ENCODE peak calls at places on chromosomes 16 and 17, in five cellular contexts. One of them, this sample, is unnamed.

GRCh38 chr16:10622036-10622921 is 41.9 kb upstream of the EMP2 start:
- DNase-seq in amniotic stem cell: no peak
- DNase-seq in COR-L47: no peak
- DNase-seq in cardiac fibroblast: no peak
- DNase-seq in glomerular endothelial cell: no peak
- DNase-seq in this sample: no peak

GRCh38 chr17:32258383-32259121 is 7.1 kb upstream of the RHBDL3 start:
- DNase-seq in amniotic stem cell: no peak
- DNase-seq in COR-L47: no peak
- DNase-seq in cardiac fibroblast: no peak
- DNase-seq in glomerular endothelial cell: no peak
- DNase-seq in this sample: no peak

GRCh38 chr17:79804856-79805696 is 8.2 kb upstream of the CBX8 start:
- DNase-seq in amniotic stem cell: no peak
- DNase-seq in COR-L47: no peak
- DNase-seq in cardiac fibroblast: no peak
- DNase-seq in glomerular endothelial cell: no peak
- DNase-seq in this sample: no peak

GRCh38 chr17:48645639-48646182 is 19.6 kb upstream of the HOXB9 start:
- DNase-seq in amniotic stem cell: no peak
- DNase-seq in COR-L47: no peak
- DNase-seq in cardiac fibroblast: no peak
- DNase-seq in glomerular endothelial cell: no peak
- DNase-seq in this sample: no peak

GRCh38 chr17:57396515-57396921 is 140.2 kb downstream of the MSI2 start:
- DNase-seq in amniotic stem cell: no peak
- DNase-seq in COR-L47: peak
- DNase-seq in cardiac fibroblast: no peak
- DNase-seq in glomerular endothelial cell: no peak
- DNase-seq in this sample: no peak

GRCh38 chr16:79628501-79628975 is 28.0 kb upstream of the MAF start:
- DNase-seq in amniotic stem cell: no peak
- DNase-seq in COR-L47: no peak
- DNase-seq in cardiac fibroblast: peak
- DNase-seq in glomerular endothelial cell: no peak
- DNase-seq in this sample: no peak

GRCh38 chr16:70295634-70296033 is 3.4 kb upstream of the DDX19B start:
- DNase-seq in amniotic stem cell: no peak
- DNase-seq in COR-L47: no peak
- DNase-seq in cardiac fibroblast: no peak
- DNase-seq in glomerular endothelial cell: no peak
- DNase-seq in this sample: no peak

GRCh38 chr17:193841-194806 is 12.7 kb upstream of the DOC2B start:
- DNase-seq in amniotic stem cell: no peak
- DNase-seq in COR-L47: no peak
- DNase-seq in cardiac fibroblast: no peak
- DNase-seq in glomerular endothelial cell: no peak
- DNase-seq in this sample: no peak

GRCh38 chr16:29662729-29663019 is 373 bp upstream of the SPN start:
- DNase-seq in amniotic stem cell: no peak
- DNase-seq in COR-L47: no peak
- DNase-seq in cardiac fibroblast: no peak
- DNase-seq in glomerular endothelial cell: no peak
- DNase-seq in this sample: no peak

GRCh38 chr16:80563066-80563465 is 22.3 kb downstream of the DYNLRB2 start:
- DNase-seq in amniotic stem cell: no peak
- DNase-seq in COR-L47: no peak
- DNase-seq in cardiac fibroblast: no peak
- DNase-seq in glomerular endothelial cell: no peak
- DNase-seq in this sample: no peak

GRCh38 chr17:56786989-56787482 is 46.7 kb downstream of the C17orf67 start:
- DNase-seq in amniotic stem cell: peak
- DNase-seq in COR-L47: no peak
- DNase-seq in cardiac fibroblast: peak
- DNase-seq in glomerular endothelial cell: peak
- DNase-seq in this sample: peak

GRCh38 chr16:30137897-30138296 is 14.9 kb upstream of the MAPK3 start:
- DNase-seq in amniotic stem cell: no peak
- DNase-seq in COR-L47: no peak
- DNase-seq in cardiac fibroblast: no peak
- DNase-seq in glomerular endothelial cell: no peak
- DNase-seq in this sample: no peak

GRCh38 chr17:48587276-48588073 is 2.6 kb downstream of the HOXB3 start:
- DNase-seq in amniotic stem cell: no peak
- DNase-seq in COR-L47: peak
- DNase-seq in cardiac fibroblast: no peak
- DNase-seq in glomerular endothelial cell: no peak
- DNase-seq in this sample: no peak

GRCh38 chr17:36938566-36939058 is 1.3 kb downstream of the LHX1 start:
- DNase-seq in amniotic stem cell: no peak
- DNase-seq in COR-L47: no peak
- DNase-seq in cardiac fibroblast: no peak
- DNase-seq in glomerular endothelial cell: no peak
- DNase-seq in this sample: no peak

GRCh38 chr17:27345141-27345904 is 51.4 kb downstream of the WSB1 start:
- DNase-seq in amniotic stem cell: no peak
- DNase-seq in COR-L47: no peak
- DNase-seq in cardiac fibroblast: no peak
- DNase-seq in glomerular endothelial cell: no peak
- DNase-seq in this sample: no peak

GRCh38 chr17:49687878-49688491 is 10.1 kb upstream of the SPOP start:
- DNase-seq in amniotic stem cell: no peak
- DNase-seq in COR-L47: no peak
- DNase-seq in cardiac fibroblast: peak
- DNase-seq in glomerular endothelial cell: peak
- DNase-seq in this sample: no peak

GRCh38 chr17:74840989-74841666 is 18.6 kb downstream of the GRIN2C start:
- DNase-seq in amniotic stem cell: no peak
- DNase-seq in COR-L47: no peak
- DNase-seq in cardiac fibroblast: peak
- DNase-seq in glomerular endothelial cell: no peak
- DNase-seq in this sample: no peak

GRCh38 chr16:29745853-29746345 is at the start of gene C16orf54:
- DNase-seq in amniotic stem cell: no peak
- DNase-seq in COR-L47: no peak
- DNase-seq in cardiac fibroblast: no peak
- DNase-seq in glomerular endothelial cell: no peak
- DNase-seq in this sample: no peak

GRCh38 chr16:81567987-81568748 is 123.6 kb downstream of the CMIP start:
- DNase-seq in amniotic stem cell: peak
- DNase-seq in COR-L47: no peak
- DNase-seq in cardiac fibroblast: peak
- DNase-seq in glomerular endothelial cell: no peak
- DNase-seq in this sample: peak

GRCh38 chr16:66728117-66728787 is 23.2 kb downstream of the DYNC1LI2 start:
- DNase-seq in amniotic stem cell: peak
- DNase-seq in COR-L47: peak
- DNase-seq in cardiac fibroblast: peak
- DNase-seq in glomerular endothelial cell: peak
- DNase-seq in this sample: no peak

GRCh38 chr17:56928586-56928985 is 14.7 kb upstream of the TRIM25 start:
- DNase-seq in amniotic stem cell: no peak
- DNase-seq in COR-L47: no peak
- DNase-seq in cardiac fibroblast: no peak
- DNase-seq in glomerular endothelial cell: no peak
- DNase-seq in this sample: no peak

GRCh38 chr17:67772679-67773078 is 52.6 kb upstream of the BPTF start:
- DNase-seq in amniotic stem cell: no peak
- DNase-seq in COR-L47: no peak
- DNase-seq in cardiac fibroblast: no peak
- DNase-seq in glomerular endothelial cell: no peak
- DNase-seq in this sample: no peak

GRCh38 chr17:83204230-83204725 is 124.9 kb downstream of the METRNL start:
- DNase-seq in amniotic stem cell: no peak
- DNase-seq in COR-L47: no peak
- DNase-seq in cardiac fibroblast: peak
- DNase-seq in glomerular endothelial cell: no peak
- DNase-seq in this sample: no peak

GRCh38 chr16:17944345-17944744 is 392.2 kb downstream of the NPIPA8 start:
- DNase-seq in amniotic stem cell: no peak
- DNase-seq in COR-L47: no peak
- DNase-seq in cardiac fibroblast: no peak
- DNase-seq in glomerular endothelial cell: no peak
- DNase-seq in this sample: no peak

GRCh38 chr17:53722407-53722806 is 100.3 kb upstream of the KIF2B start:
- DNase-seq in amniotic stem cell: peak
- DNase-seq in COR-L47: no peak
- DNase-seq in cardiac fibroblast: peak
- DNase-seq in glomerular endothelial cell: no peak
- DNase-seq in this sample: peak

GRCh38 chr17:77372444-77373297 is 231.9 kb downstream of the SEC14L1 start:
- DNase-seq in amniotic stem cell: peak
- DNase-seq in COR-L47: peak
- DNase-seq in cardiac fibroblast: peak
- DNase-seq in glomerular endothelial cell: no peak
- DNase-seq in this sample: no peak

GRCh38 chr16:727291-727977 is 528 bp downstream of the HAGHL start:
- DNase-seq in amniotic stem cell: no peak
- DNase-seq in COR-L47: no peak
- DNase-seq in cardiac fibroblast: no peak
- DNase-seq in glomerular endothelial cell: no peak
- DNase-seq in this sample: no peak

GRCh38 chr16:70660672-70661350 is 14.5 kb downstream of the IL34 start:
- DNase-seq in amniotic stem cell: no peak
- DNase-seq in COR-L47: no peak
- DNase-seq in cardiac fibroblast: no peak
- DNase-seq in glomerular endothelial cell: no peak
- DNase-seq in this sample: no peak

GRCh38 chr17:2634361-2634960 is 41.0 kb downstream of the PAFAH1B1 start:
- DNase-seq in amniotic stem cell: no peak
- DNase-seq in COR-L47: no peak
- DNase-seq in cardiac fibroblast: peak
- DNase-seq in glomerular endothelial cell: no peak
- DNase-seq in this sample: no peak

GRCh38 chr17:65268832-65269231 is 131.7 kb downstream of the RGS9 start:
- DNase-seq in amniotic stem cell: no peak
- DNase-seq in COR-L47: no peak
- DNase-seq in cardiac fibroblast: peak
- DNase-seq in glomerular endothelial cell: no peak
- DNase-seq in this sample: no peak

GRCh38 chr16:23016372-23016771 is 132.9 kb downstream of the USP31 start:
- DNase-seq in amniotic stem cell: no peak
- DNase-seq in COR-L47: peak
- DNase-seq in cardiac fibroblast: no peak
- DNase-seq in glomerular endothelial cell: no peak
- DNase-seq in this sample: no peak

GRCh38 chr16:65534121-65534528 is 412.3 kb upstream of the CDH11 start:
- DNase-seq in amniotic stem cell: no peak
- DNase-seq in COR-L47: no peak
- DNase-seq in cardiac fibroblast: peak
- DNase-seq in glomerular endothelial cell: no peak
- DNase-seq in this sample: no peak

This sample was measured in HS-27A.